ENCODE peak calls at places on chromosome 20, in seven cellular contexts. P is pancreas, H is H9, A is osteocyte, E is mesothelial cell of epicardium, L is BE2C, N is fibroblast of lung. J is an unnamed sample.

GRCh38 chr20:42567409-42567808 is 622.3 kb downstream of the PTPRT start:
- DNase-seq in P (no peak), L (no peak), A (no peak), H (no peak), N (no peak), E (no peak), J (no peak)

GRCh38 chr20:17833036-17833674 is 133.4 kb downstream of the BANF2 start:
- DNase-seq in H (no peak), A (no peak), E (no peak), N (peak), L (no peak), P (no peak), J (no peak)

GRCh38 chr20:53829706-53830521 is 236.3 kb upstream of the ZNF217 start:
- DNase-seq in A (no peak), H (no peak), E (no peak), N (peak), L (no peak), P (no peak), J (peak)

GRCh38 chr20:25048519-25048952 is 9.4 kb downstream of the ACSS1 start:
- DNase-seq in L (no peak), H (no peak), E (no peak), N (no peak), A (no peak), P (peak), J (no peak)

GRCh38 chr20:44362466-44362940 is 7.0 kb downstream of the HNF4A start:
- DNase-seq in A (no peak), N (no peak), E (no peak), H (no peak), L (no peak), P (no peak), J (no peak)

GRCh38 chr20:35300469-35301262 is 8.4 kb upstream of the FAM83C start:
- DNase-seq in A (no peak), E (no peak), H (no peak), N (no peak), P (no peak), L (no peak), J (no peak)

GRCh38 chr20:63890201-63890576 is 4.7 kb upstream of the DNAJC5 start:
- DNase-seq in P (no peak), A (no peak), L (no peak), E (no peak), N (peak), H (no peak), J (no peak)

GRCh38 chr20:4966826-4967751 is 34.2 kb downstream of the SLC23A2 start:
- DNase-seq in H (no peak), N (peak), L (no peak), P (no peak), A (no peak), E (no peak), J (no peak)

GRCh38 chr20:51804754-51805153 is 2.4 kb upstream of the SALL4 start:
- DNase-seq in E (no peak), P (no peak), A (no peak), H (no peak), N (no peak), L (no peak), J (no peak)

GRCh38 chr20:20241966-20242365 is 125.9 kb upstream of the INSM1 start:
- DNase-seq in H (no peak), N (no peak), E (no peak), P (no peak), A (no peak), L (no peak), J (no peak)

GRCh38 chr20:64068381-64069208 is 5.6 kb downstream of the TCEA2 start:
- DNase-seq in E (no peak), N (no peak), H (no peak), P (no peak), A (no peak), L (no peak), J (no peak)

GRCh38 chr20:39538317-39538716 is 576.2 kb downstream of the DHX35 start:
- DNase-seq in N (no peak), E (no peak), A (no peak), H (no peak), L (no peak), P (no peak), J (no peak)

GRCh38 chr20:35007891-35008290 is 52.2 kb downstream of the MYH7B start:
- DNase-seq in L (no peak), H (peak), P (no peak), N (no peak), E (peak), A (no peak), J (no peak)

GRCh38 chr20:59831901-59832240 is 101.6 kb downstream of the SYCP2 start:
- DNase-seq in L (no peak), P (no peak), E (no peak), H (no peak), A (no peak), N (no peak), J (no peak)

GRCh38 chr20:63430891-63431290 is 41.6 kb downstream of the KCNQ2 start:
- DNase-seq in P (no peak), L (no peak), H (no peak), A (no peak), E (no peak), N (no peak), J (no peak)

GRCh38 chr20:35171753-35172433 is at the start of gene PROCR:
- DNase-seq in E (no peak), N (peak), A (peak), H (peak), L (peak), P (peak), J (peak)

GRCh38 chr20:4949833-4950178 is 51.5 kb downstream of the SLC23A2 start:
- DNase-seq in L (peak), P (no peak), H (no peak), N (peak), E (no peak), A (no peak), J (peak)

GRCh38 chr20:25035924-25036323 is 22.0 kb downstream of the ACSS1 start:
- DNase-seq in L (no peak), N (no peak), P (no peak), H (no peak), E (no peak), A (no peak), J (no peak)

GRCh38 chr20:16367948-16368560 is 205.2 kb downstream of the KIF16B start:
- DNase-seq in P (no peak), A (no peak), H (no peak), L (no peak), E (no peak), N (no peak), J (no peak)

GRCh38 chr20:41137412-41138216 is at the start of gene PLCG1:
- DNase-seq in N (peak), P (peak), A (peak), H (peak), E (peak), L (peak), J (peak)

GRCh38 chr20:1567392-1568165 is 10.1 kb upstream of the SIRPD start:
- DNase-seq in P (no peak), L (no peak), E (no peak), H (no peak), A (no peak), N (no peak), J (peak)

GRCh38 chr20:271528-271927 is 14.0 kb downstream of the DEFB132 start:
- DNase-seq in N (no peak), A (peak), H (no peak), P (no peak), E (no peak), L (no peak), J (no peak)

GRCh38 chr20:63739129-63740069 is at the start of gene SLC2A4RG:
- DNase-seq in P (peak), N (peak), H (peak), E (no peak), L (peak), A (peak), J (peak)

GRCh38 chr20:61372151-61373054 is 120.3 kb downstream of the CDH4 start:
- DNase-seq in A (no peak), E (no peak), N (no peak), P (no peak), L (no peak), H (no peak), J (no peak)

GRCh38 chr20:34773726-34774125 is 51.7 kb downstream of the NCOA6 start:
- DNase-seq in H (no peak), N (no peak), A (no peak), P (no peak), L (no peak), E (no peak), J (no peak)

GRCh38 chr20:19735446-19735845 is 22.6 kb upstream of the RIN2 start:
- DNase-seq in A (no peak), L (peak), N (peak), E (no peak), P (peak), H (peak), J (no peak)

GRCh38 chr20:54624701-54625472 is 149.5 kb downstream of the DOK5 start:
- DNase-seq in A (no peak), P (no peak), E (no peak), L (no peak), H (no peak), N (peak), J (no peak)

GRCh38 chr20:37396520-37397075 is 50.7 kb downstream of the SRC start:
- DNase-seq in P (no peak), N (no peak), H (peak), E (peak), A (no peak), L (peak), J (no peak)

GRCh38 chr20:21100590-21101452 is 5.3 kb downstream of the LINC00237 start:
- DNase-seq in E (no peak), N (peak), P (no peak), L (peak), H (peak), A (no peak), J (peak)

GRCh38 chr20:32522775-32523612 is 62.1 kb downstream of the NOL4L start:
- DNase-seq in L (peak), H (no peak), A (no peak), E (no peak), N (no peak), P (no peak), J (no peak)

GRCh38 chr20:32522525-32522774 is 62.7 kb downstream of the NOL4L start:
- DNase-seq in P (no peak), E (no peak), H (no peak), N (no peak), A (no peak), L (peak), J (no peak)

GRCh38 chr20:32520927-32521203 is 64.3 kb downstream of the NOL4L start:
- DNase-seq in E (no peak), N (no peak), L (no peak), A (no peak), P (no peak), H (no peak), J (no peak)

GRCh38 chr20:32523613-32524218 is 61.4 kb downstream of the NOL4L start:
- DNase-seq in L (no peak), A (no peak), P (no peak), N (no peak), E (no peak), H (no peak), J (no peak)

GRCh38 chr20:32521780-32522524 is 63.2 kb downstream of the NOL4L start:
- DNase-seq in H (peak), E (peak), L (peak), A (no peak), P (peak), N (peak), J (peak)
- TF ChIP-seq CTCF in H (peak), E (peak), L (peak), A (peak), P (peak), N (peak), J (peak)

GRCh38 chr20:13487202-13487601 is 151.5 kb downstream of the TASP1 start:
- DNase-seq in N (no peak), E (no peak), H (no peak), P (no peak), A (no peak), L (no peak), J (no peak)

GRCh38 chr20:13493143-13493542 is 145.6 kb downstream of the TASP1 start:
- DNase-seq in N (no peak), H (peak), P (no peak), A (no peak), L (no peak), E (no peak), J (no peak)

GRCh38 chr20:13486694-13487093 is 152.0 kb downstream of the TASP1 start:
- DNase-seq in N (peak), L (no peak), P (no peak), E (no peak), H (no peak), A (no peak), J (no peak)

GRCh38 chr20:13494019-13494418 is 144.7 kb downstream of the TASP1 start:
- DNase-seq in N (no peak), P (no peak), L (no peak), A (no peak), H (no peak), E (no peak), J (no peak)

DNA sequence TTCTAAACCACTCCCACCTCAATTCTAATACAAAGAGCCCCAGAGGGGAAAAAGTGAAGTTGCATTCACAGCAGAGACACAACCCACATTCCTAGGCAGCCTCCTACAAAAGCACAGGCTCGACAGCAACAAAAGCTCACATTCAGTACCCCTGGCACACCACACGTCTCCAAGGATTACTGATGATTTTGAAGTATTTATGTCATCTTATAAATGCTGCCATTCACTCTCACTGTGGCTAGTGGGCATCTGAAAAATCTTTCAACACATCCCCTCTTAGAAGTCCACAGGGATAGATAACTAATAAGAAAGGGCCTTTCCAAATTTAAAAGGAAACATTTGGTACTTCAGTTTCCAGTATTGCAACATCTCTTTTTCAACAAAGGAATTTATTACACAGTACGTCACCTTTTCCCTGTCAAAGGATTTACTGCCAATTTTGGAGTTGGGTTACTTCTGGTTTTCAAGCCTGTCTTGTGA is 146.7 kb downstream of the TASP1 start:
- DNase-seq in P (no peak), A (no peak), H (peak), E (no peak), L (no peak), N (peak), J (no peak)
- TF ChIP-seq CTCF in P (no peak), A (no peak), H (peak), E (no peak), L (no peak), N (peak), J (no peak)

DNA sequence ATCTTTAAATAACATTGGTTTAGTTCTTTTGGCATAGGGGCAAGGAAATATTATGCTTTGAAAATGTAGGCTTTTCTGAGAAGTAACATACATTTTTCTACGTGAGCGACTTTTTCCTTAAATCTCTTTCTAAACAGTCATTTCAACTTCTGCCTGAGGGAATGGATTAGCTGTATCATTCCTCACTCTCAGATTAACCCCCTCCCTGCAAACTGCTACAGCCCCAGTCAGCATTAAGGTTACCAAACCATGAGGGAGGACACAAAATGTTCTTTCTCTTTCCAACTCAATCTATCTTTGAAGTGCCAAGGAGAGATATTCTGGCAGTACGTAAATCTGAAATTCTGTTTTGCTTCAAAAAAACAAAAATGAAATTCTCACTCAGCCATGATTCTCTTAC is 231.3 kb upstream of the FLRT3 start:
- DNase-seq in A (no peak), N (no peak), H (no peak), E (no peak), P (no peak), L (no peak), J (no peak)
- TF ChIP-seq CTCF in A (no peak), N (no peak), H (no peak), E (no peak), P (no peak), L (no peak), J (no peak)

GRCh38 chr20:45374101-45374467 is 4.0 kb downstream of the TP53TG5 start:
- DNase-seq in H (no peak), N (no peak), A (peak), P (no peak), L (no peak), E (no peak), J (no peak)
- TF ChIP-seq CTCF in H (no peak), N (no peak), A (no peak), P (no peak), L (no peak), E (no peak), J (no peak)